ENCODE peak calls at places on chromosome 15, in four cellular contexts. C is Peyer's patch, N is stomach, D is PC-3. G is an unnamed sample.

GRCh38 chr15:66641485-66642313 is 60.3 kb upstream of the SMAD6 start:
- DNase-seq in C (peak; percentile 68), N (no peak), D (no peak), G (no peak)

GRCh38 chr15:44710236-44711088 is 661 bp downstream of the PATL2 start:
- DNase-seq in C (no peak), N (peak; percentile 43), D (peak; percentile 18), G (no peak)

GRCh38 chr15:89486726-89487050 is 9.7 kb downstream of the RHCG start:
- DNase-seq in C (no peak), N (no peak), D (no peak), G (no peak)

GRCh38 chr15:63049747-63050439 is 7.3 kb downstream of the TPM1 start:
- DNase-seq in C (no peak), N (no peak), D (no peak), G (no peak)

GRCh38 chr15:101017935-101018849 is 99.0 kb downstream of the LRRK1 start:
- DNase-seq in C (no peak), N (no peak), D (no peak), G (no peak)

GRCh38 chr15:47961401-47962090 is 159.2 kb upstream of the SLC24A5 start:
- DNase-seq in C (no peak), N (no peak), D (peak; percentile 9), G (no peak)

GRCh38 chr15:74406992-74407705 is 26.6 kb downstream of the SEMA7A start:
- DNase-seq in C (no peak), N (no peak), D (peak; percentile 90), G (peak; percentile 84)

GRCh38 chr15:89799011-89799924 is 15.4 kb downstream of the ANPEP start:
- DNase-seq in C (peak; percentile 53), N (no peak), D (no peak), G (no peak)

GRCh38 chr15:45943255-45943654 is 308.4 kb downstream of the SQOR start:
- DNase-seq in C (no peak), N (no peak), D (peak; percentile 91), G (peak; percentile 68)

GRCh38 chr15:44286814-44287555 is 1.5 kb upstream of the GOLM2 start:
- DNase-seq in C (no peak), N (no peak), D (peak; percentile 22), G (no peak)

GRCh38 chr15:67149859-67150824 is 84.7 kb downstream of the SMAD3 start:
- DNase-seq in C (no peak), N (peak; percentile 62), D (peak; percentile 94), G (peak; percentile 98)

GRCh38 chr15:75107905-75108838 is 84.8 kb downstream of the PPCDC start:
- DNase-seq in C (no peak), N (peak; percentile 47), D (peak; percentile 91), G (peak; percentile 93)

GRCh38 chr15:36282821-36283220 is 296.6 kb upstream of the CDIN1 start:
- DNase-seq in C (no peak), N (no peak), D (no peak), G (no peak)

GRCh38 chr15:45199136-45199810 is 11.5 kb upstream of the SHF start:
- DNase-seq in C (peak; percentile 65), N (no peak), D (peak; percentile 26), G (peak; percentile 35)

GRCh38 chr15:90895571-90896117 is 7.5 kb upstream of the MAN2A2 start:
- DNase-seq in C (no peak), N (no peak), D (no peak), G (no peak)

GRCh38 chr15:39663684-39664083 is 82.8 kb downstream of the THBS1 start:
- DNase-seq in C (no peak), N (no peak), D (no peak), G (no peak)

GRCh38 chr15:74664028-74664616 is 31.7 kb downstream of the EDC3 start:
- DNase-seq in C (peak; percentile 71), N (peak; percentile 80), D (peak; percentile 60), G (peak; percentile 54)

GRCh38 chr15:43775411-43775965 is 1.3 kb downstream of the ELL3 start:
- DNase-seq in C (peak; percentile 87), N (peak; percentile 67), D (peak; percentile 95), G (peak; percentile 85)

GRCh38 chr15:68113751-68114150 is 59.6 kb downstream of the PIAS1 start:
- DNase-seq in C (no peak), N (no peak), D (no peak), G (no peak)

GRCh38 chr15:80457896-80458295 is 53.7 kb downstream of the ARNT2 start:
- DNase-seq in C (no peak), N (no peak), D (no peak), G (no peak)

GRCh38 chr15:71136159-71137137 is 21.2 kb downstream of the THSD4 start:
- DNase-seq in C (no peak), N (no peak), D (peak; percentile 92), G (peak; percentile 81)

GRCh38 chr15:48946088-48946839 is 17.5 kb downstream of the SHC4 start:
- DNase-seq in C (no peak), N (no peak), D (peak; percentile 84), G (peak; percentile 96)

GRCh38 chr15:33675246-33675645 is 293.1 kb upstream of the CHRM5 start:
- DNase-seq in C (no peak), N (no peak), D (peak; percentile 68), G (peak; percentile 56)

GRCh38 chr15:52790166-52790708 is at the start of gene ONECUT1:
- DNase-seq in C (peak; percentile 54), N (peak; percentile 51), D (peak; percentile 41), G (no peak)

GRCh38 chr15:51505251-51505650 is 117.3 kb downstream of the DMXL2 start:
- DNase-seq in C (no peak), N (no peak), D (no peak), G (no peak)

GRCh38 chr15:65056106-65056505 is 10.9 kb downstream of the SLC51B start:
- DNase-seq in C (no peak), N (no peak), D (no peak), G (no peak)

GRCh38 chr15:29747837-29748417 is 74.3 kb downstream of the TJP1 start:
- DNase-seq in C (no peak), N (no peak), D (peak; percentile 64), G (peak; percentile 29)

GRCh38 chr15:69462493-69463181 is 10.0 kb downstream of the RPLP1 start:
- DNase-seq in C (peak; percentile 97), N (peak; percentile 96), D (peak; percentile 96), G (peak; percentile 93)

GRCh38 chr15:64191971-64192830 is 29.4 kb upstream of the PPIB start:
- DNase-seq in C (no peak), N (no peak), D (no peak), G (no peak)

GRCh38 chr15:85071534-85071933 is 89.9 kb downstream of the PDE8A start:
- DNase-seq in C (no peak), N (no peak), D (no peak), G (no peak)

GRCh38 chr15:71599404-71600225 is 210.7 kb upstream of the NR2E3 start:
- DNase-seq in C (no peak), N (peak; percentile 66), D (no peak), G (no peak)

GRCh38 chr15:26355671-26356070 is 417.2 kb downstream of the GABRB3 start:
- DNase-seq in C (no peak), N (no peak), D (no peak), G (no peak)

GRCh38 chr15:48963524-48964113 is at the start of gene SHC4:
- DNase-seq in C (peak; percentile 53), N (peak; percentile 44), D (peak; percentile 75), G (peak; percentile 86)

GRCh38 chr15:85770722-85771041 is 24.0 kb downstream of the KLHL25 start:
- DNase-seq in C (no peak), N (no peak), D (no peak), G (no peak)

GRCh38 chr15:100186960-100187359 is 154.8 kb downstream of the ADAMTS17 start:
- DNase-seq in C (no peak), N (no peak), D (no peak), G (no peak)

DNA sequence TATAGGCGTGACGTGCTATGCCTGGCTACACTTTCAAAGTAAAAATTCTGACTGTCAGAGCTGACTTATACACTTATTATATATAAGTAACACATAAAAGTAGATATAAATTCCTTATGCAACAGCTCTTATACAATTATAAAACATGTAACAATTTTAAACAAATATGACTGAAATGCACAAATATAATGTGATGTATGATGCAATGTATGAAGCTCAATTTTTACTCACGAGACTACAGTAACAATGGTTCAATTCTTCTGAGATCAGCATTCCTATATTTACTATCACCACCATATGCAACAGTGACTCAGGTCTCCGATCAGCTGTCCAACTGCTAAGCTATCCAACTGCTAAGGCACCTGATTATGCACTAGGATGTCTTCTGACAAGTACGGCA is 8.2 kb downstream of the BNIP2 start:
- DNase-seq in C (no peak), N (no peak), D (no peak), G (no peak)
- H3K36me3 ChIP-seq in C (no peaks in the 10 kb centered on the region), N (peaks cover 66% of the 10 kb centered on the region), D (peaks cover 35% of the 10 kb centered on the region), G (peaks cover 15% of the 10 kb centered on the region)

GRCh38 chr15:35210370-35210769 is 125.3 kb upstream of the NANOGP8 start:
- DNase-seq in C (no peak), N (no peak), D (no peak), G (no peak)

GRCh38 chr15:35208353-35208752 is 123.3 kb upstream of the NANOGP8 start:
- DNase-seq in C (no peak), N (no peak), D (no peak), G (no peak)

GRCh38 chr15:35209838-35210237 is 124.7 kb upstream of the NANOGP8 start:
- DNase-seq in C (no peak), N (no peak), D (peak; percentile 8), G (no peak)

GRCh38 chr15:35215095-35215494 is 130.0 kb upstream of the NANOGP8 start:
- DNase-seq in C (no peak), N (no peak), D (peak; percentile 18), G (peak; percentile 20)

GRCh38 chr15:35211240-35211952 is 126.3 kb upstream of the NANOGP8 start:
- DNase-seq in C (no peak), N (no peak), D (no peak), G (no peak)
- TF ChIP-seq CTCF in C (no peak), N (no peak), D (no peak), G (no peak)

DNA sequence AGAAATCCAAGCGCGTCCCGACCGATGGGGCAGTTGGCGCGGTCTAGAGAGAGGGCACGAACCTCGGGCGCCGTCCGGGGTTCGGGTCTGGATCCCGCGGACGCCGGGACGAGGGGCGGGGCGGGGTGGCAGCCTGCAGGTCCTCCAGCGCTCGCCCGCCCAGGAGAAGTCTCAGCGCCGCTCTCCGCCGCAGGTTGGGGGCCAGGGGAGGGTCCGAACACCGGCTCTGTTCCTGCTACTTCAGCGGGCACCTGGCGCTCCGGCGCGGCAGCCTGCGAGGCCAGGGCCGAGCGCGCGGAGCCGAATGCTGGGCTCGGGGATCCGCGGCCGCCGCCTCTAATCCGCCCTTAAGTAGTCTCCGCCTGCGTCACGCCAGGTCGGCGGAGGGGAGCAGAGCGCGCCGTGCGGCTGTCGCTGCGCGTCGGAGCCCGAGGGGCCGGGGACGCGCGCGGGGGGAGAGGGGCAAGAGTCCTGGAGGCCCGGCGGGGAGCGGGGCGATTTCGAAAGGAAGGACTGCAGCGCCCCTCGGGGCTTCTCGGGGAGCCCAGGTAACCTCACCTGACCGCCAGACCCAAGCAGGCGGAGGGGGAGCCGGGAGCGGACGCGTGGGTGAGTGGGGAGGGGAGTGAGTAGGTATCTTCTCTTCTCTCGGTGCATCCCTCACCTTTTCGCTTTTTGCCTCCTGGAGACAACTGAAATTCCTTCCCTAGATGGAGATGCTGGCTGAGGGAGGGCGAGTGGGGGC is at the start of gene GJD2:
- DNase-seq in C (no peak), N (no peak), D (no peak), G (no peak)
- H3K4me3 ChIP-seq in C (no peak within 1 kb of the TSS), N (peak within 1 kb of the TSS; percentile 29), D (no peak within 1 kb of the TSS), G (no peak within 1 kb of the TSS)

DNA sequence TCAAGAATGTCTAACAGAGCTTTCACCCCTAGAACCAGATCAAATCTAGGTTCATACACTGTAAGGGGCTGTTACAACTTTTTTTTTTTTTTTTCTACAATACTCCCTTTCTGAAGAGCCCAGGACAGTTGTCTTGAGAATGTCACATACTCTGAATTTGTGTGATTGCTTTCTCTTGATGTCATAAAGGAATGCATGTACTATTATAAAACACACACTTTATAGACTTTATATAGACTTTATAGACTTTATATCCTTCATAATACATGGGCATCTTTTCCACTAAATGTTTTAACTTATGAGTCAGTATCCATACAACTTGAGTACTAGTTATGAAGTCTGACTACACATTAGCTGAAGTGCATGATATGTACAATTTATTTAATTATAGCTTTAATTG is 26.3 kb downstream of the RFX7 start:
- DNase-seq in C (no peak), N (no peak), D (no peak), G (no peak)
- H3K36me3 ChIP-seq in C (no peaks in the 10 kb centered on the region), N (no peaks in the 10 kb centered on the region), D (no peaks in the 10 kb centered on the region), G (no peaks in the 10 kb centered on the region)

G was measured in bronchial epithelial cell.